ENCODE peak calls at places on chromosomes 13 and 19, in seven cellular contexts. Y is right cardiac atrium, J is psoas muscle, F is pancreas, U is heart right ventricle, T is thoracic aorta, R is H9. N is an unnamed sample. For H3K27me3, the result is how much of the 10 kb centered on the place peaks cover.

GRCh38 chr13:43872181-43872580 is 7.4 kb downstream of the CCDC122 start:
- DNase-seq in Y (no peak), J (no peak), F (no peak), U (no peak), T (no peak), R (no peak), N (no peak)

GRCh38 chr13:39273953-39274352 is 235.7 kb downstream of the NHLRC3 start:
- DNase-seq in Y (no peak), J (no peak), F (no peak), U (no peak), T (no peak), R (peak), N (no peak)

GRCh38 chr19:6710273-6711077 is 10.0 kb downstream of the C3 start:
- DNase-seq in Y (no peak), J (peak), F (no peak), U (no peak), T (no peak), R (peak), N (peak)

GRCh38 chr13:95643471-95643813 is 1.1 kb downstream of the DZIP1 start:
- DNase-seq in Y (no peak), J (no peak), F (no peak), U (no peak), T (no peak), R (peak), N (no peak)

GRCh38 chr13:24627090-24627714 is 53.0 kb upstream of the ATP12A start:
- DNase-seq in Y (no peak), J (no peak), F (no peak), U (no peak), T (no peak), R (peak), N (no peak)

GRCh38 chr19:44776402-44777096 is 1.1 kb upstream of the CBLC start:
- DNase-seq in Y (no peak), J (no peak), F (no peak), U (no peak), T (no peak), R (peak), N (no peak)

GRCh38 chr13:112877066-112877465 is 91.9 kb upstream of the MCF2L start:
- DNase-seq in Y (no peak), J (peak), F (no peak), U (no peak), T (no peak), R (no peak), N (peak)

GRCh38 chr19:48354332-48354992 is 9.3 kb downstream of the TMEM143 start:
- DNase-seq in Y (no peak), J (no peak), F (no peak), U (no peak), T (no peak), R (no peak), N (no peak)

GRCh38 chr19:41172297-41173164 is 20.5 kb upstream of the CYP2S1 start:
- DNase-seq in Y (no peak), J (no peak), F (no peak), U (no peak), T (no peak), R (no peak), N (no peak)

GRCh38 chr19:13796301-13797057 is 1.2 kb downstream of the ZSWIM4 start:
- DNase-seq in Y (peak), J (peak), F (peak), U (peak), T (peak), R (peak), N (peak)

GRCh38 chr13:51643882-51644281 is 59.6 kb downstream of the WDFY2 start:
- DNase-seq in Y (no peak), J (no peak), F (no peak), U (no peak), T (no peak), R (no peak), N (no peak)

GRCh38 chr19:15025237-15025636 is 24.0 kb upstream of the CASP14 start:
- DNase-seq in Y (no peak), J (no peak), F (no peak), U (no peak), T (no peak), R (no peak), N (no peak)

GRCh38 chr13:38308736-38309135 is 40.9 kb upstream of the UFM1 start:
- DNase-seq in Y (no peak), J (no peak), F (no peak), U (no peak), T (no peak), R (no peak), N (no peak)

GRCh38 chr13:89910166-89910565 is 1437.3 kb upstream of the MIR17HG start:
- DNase-seq in Y (no peak), J (no peak), F (no peak), U (no peak), T (no peak), R (no peak), N (no peak)

GRCh38 chr13:87827479-87827878 is 156.3 kb downstream of the SLITRK5 start:
- DNase-seq in Y (no peak), J (no peak), F (no peak), U (no peak), T (no peak), R (no peak), N (no peak)

GRCh38 chr19:5048727-5049553 is 80.0 kb downstream of the KDM4B start:
- DNase-seq in Y (peak), J (no peak), F (no peak), U (no peak), T (peak), R (no peak), N (no peak)

GRCh38 chr19:5903054-5903501 is 512 bp downstream of the NDUFA11 start:
- DNase-seq in Y (no peak), J (no peak), F (peak), U (no peak), T (no peak), R (no peak), N (no peak)

DNA sequence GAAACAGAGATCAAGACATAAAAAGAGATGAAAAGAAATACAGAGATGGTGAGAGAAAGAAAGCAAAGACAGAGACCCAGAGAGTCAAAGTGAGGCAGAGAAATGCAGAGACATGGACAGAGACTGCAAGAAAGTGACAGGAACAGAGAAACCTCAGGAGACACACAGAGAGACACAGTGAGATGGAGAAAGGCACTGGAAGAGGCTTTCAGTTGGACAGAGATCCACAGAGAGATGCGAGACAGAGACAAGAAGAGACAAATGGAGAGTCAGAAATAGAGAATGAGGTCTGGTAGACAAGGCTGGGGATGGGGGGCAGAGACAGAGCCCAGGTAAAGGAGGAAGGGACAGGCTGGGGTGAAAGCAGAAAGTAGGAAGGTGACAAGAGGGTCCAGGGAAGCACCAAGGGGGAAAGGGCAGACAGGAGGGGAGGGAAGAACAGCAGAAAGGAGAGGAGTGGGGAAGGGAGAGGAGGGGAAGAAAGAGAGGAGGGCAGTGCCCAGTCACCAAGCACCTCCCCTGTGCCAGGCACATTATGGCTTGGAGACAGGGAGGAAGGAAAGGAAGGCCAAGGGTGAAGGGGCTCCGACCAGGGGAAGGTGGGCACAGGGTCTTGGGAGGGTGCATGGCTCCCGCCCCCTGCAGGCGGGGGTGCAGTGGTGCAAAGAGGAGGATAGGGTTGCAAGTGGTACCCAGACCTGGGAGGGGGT is 38.5 kb downstream of the DEDD2 start:
- DNase-seq in Y (no peak), J (no peak), F (no peak), U (no peak), T (no peak), R (peak), N (no peak)
- H3K27me3 ChIP-seq in Y (under half), J (under half), F (under half), U (half or more), T (under half), R (under half), N (half or more)

DNA sequence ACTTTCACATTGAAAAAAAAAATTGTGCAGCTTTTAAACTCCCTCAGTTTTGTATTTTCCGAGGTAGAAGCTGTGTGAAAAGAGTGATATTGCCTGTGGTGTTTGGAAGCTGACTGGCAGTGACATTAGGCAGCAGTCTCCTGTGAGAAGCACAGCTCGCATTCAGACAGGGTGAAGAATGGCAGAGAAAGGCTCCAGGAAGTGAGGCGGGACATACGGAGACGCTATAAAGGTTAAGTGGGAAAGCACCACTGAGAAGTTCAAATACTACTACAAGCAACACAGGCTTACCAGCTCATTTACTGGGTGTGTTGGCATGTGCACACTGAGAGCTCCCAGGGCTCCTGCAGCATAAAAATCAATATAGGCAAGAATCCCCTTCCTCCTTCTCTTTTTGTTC is 88.4 kb downstream of the RXFP2 start:
- DNase-seq in Y (no peak), J (no peak), F (no peak), U (no peak), T (no peak), R (no peak), N (no peak)
- H3K27me3 ChIP-seq in Y (under half), J (under half), F (under half), U (under half), T (under half), R (under half), N (under half)

DNA sequence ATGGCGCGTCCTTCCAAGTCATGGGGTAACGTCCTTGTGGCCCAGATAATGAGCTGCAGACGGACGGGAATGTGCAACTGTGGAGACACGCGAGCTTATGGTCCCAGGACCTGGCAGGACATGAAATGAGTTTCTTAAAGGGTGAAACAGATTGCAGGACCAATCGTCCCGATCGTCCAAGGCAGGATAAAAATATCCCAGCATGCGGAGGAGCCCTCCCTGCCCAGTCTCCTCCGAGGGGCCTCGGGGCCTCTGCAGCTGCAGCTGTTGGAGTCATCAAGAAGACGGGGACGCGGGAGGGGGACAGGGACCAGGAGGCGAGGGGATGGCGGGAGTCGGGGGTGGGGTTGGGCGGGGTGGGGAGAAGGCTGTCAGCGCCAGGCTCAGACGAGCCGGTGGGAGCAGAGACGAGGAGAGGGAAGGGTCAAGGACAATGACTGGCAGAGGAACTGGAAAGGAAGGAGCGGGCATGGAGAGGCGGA is 14.4 kb upstream of the GARIN5A start:
- DNase-seq in Y (no peak), J (peak), F (no peak), U (no peak), T (no peak), R (peak), N (no peak)
- H3K27me3 ChIP-seq in Y (under half), J (under half), F (under half), U (under half), T (under half), R (under half), N (under half)

GRCh38 chr19:55069859-55070225 is 5.8 kb upstream of the EPS8L1 start:
- DNase-seq in Y (no peak), J (no peak), F (no peak), U (no peak), T (no peak), R (no peak), N (no peak)

GRCh38 chr19:55069137-55069858 is 6.3 kb upstream of the RDH13 start:
- DNase-seq in Y (peak), J (peak), F (no peak), U (peak), T (no peak), R (peak), N (no peak)

GRCh38 chr19:55070755-55071502 is 4.7 kb upstream of the EPS8L1 start:
- DNase-seq in Y (no peak), J (no peak), F (no peak), U (no peak), T (no peak), R (no peak), N (no peak)

GRCh38 chr19:55067869-55068268 is 4.9 kb upstream of the RDH13 start:
- DNase-seq in Y (no peak), J (no peak), F (no peak), U (no peak), T (no peak), R (no peak), N (no peak)

GRCh38 chr19:55068803-55069136 is 5.8 kb upstream of the RDH13 start:
- DNase-seq in Y (no peak), J (no peak), F (no peak), U (no peak), T (no peak), R (no peak), N (no peak)
- H3K27me3 ChIP-seq in Y (under half), J (under half), F (under half), U (half or more), T (under half), R (under half), N (under half)

DNA sequence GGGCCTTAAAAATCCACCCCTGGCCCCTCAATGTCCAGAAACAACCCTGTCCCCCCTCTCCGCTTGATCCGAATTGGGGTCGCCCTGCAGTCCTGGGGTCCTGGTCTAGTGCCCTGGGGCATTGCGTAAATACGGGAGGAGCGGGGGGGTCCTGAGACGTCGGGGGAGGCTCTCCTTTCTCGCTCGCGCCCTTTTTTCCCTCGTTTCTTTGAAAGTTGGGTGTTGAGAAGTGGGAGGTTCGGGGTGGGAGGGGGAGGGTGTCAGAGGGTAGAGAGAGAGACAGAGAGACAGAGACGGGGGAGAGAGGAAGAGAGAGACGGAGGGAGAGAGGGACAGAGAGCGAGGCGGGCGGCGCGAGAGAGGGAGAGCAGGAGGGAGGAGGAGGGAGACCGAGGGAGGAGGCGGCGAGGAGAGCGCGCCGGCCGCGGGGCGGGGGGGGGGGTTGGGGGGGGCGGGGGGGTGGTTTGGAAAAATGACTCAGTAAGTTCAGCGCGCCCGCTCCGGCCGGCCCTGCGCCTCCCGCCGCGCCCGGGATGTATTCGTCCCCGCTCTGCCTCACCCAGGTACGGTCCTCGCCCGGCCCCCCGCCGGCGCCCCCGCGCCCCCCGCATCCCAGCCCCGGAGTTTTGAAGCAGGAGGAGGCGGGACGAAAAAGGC is at the start of gene NFIC:
- DNase-seq in Y (peak), J (peak), F (peak), U (peak), T (no peak), R (peak), N (peak)
- H3K27me3 ChIP-seq in Y (under half), J (under half), F (under half), U (under half), T (under half), R (half or more), N (under half)

GRCh38 chr13:20390526-20391175 is 135.0 kb downstream of the CRYL1 start:
- DNase-seq in Y (no peak), J (no peak), F (no peak), U (no peak), T (no peak), R (no peak), N (no peak)
- H3K27me3 ChIP-seq in Y (under half), J (under half), F (under half), U (under half), T (under half), R (under half), N (under half)

N was measured in suprapubic skin.